ENCODE peak calls at places on chromosomes 5 and 9, in eight cellular contexts. A is mesothelial cell of epicardium; Z is stimulated activated CD4-positive, alpha-beta T cell treated with anti-CD3 and anti-CD28 coated beads, Interleukin-12 subunit alpha, Interleukin-12 subunit beta, amount 100 ng/mL, for 48 hours; U is astrocyte; H is GM06990; G is effector CD4-positive, alpha-beta T cell; F is left cardiac atrium; T is activated CD4-positive, alpha-beta T cell treated with anti-CD3 and anti-CD28 coated beads, Interleukin-2, amount 10 ng/mL, durations not matched to agents 7 days and 5 days. K is an unnamed sample.

GRCh38 chr9:61671276-61671973 is 481.6 kb downstream of the SPATA31A7 start:
- DNase-seq in Z (no peak), H (no peak), G (no peak), A (no peak), U (no peak), F (no peak), T (no peak), K (no peak)

GRCh38 chr9:37187269-37187668 is 66.9 kb downstream of the ZCCHC7 start:
- DNase-seq in T (no peak), Z (no peak), G (no peak), F (no peak), H (peak), U (no peak), A (no peak), K (no peak)

GRCh38 chr9:135299651-135300345 is 179.8 kb upstream of the PPP1R26 start:
- DNase-seq in G (no peak), Z (no peak), F (no peak), T (no peak), H (no peak), A (peak), U (no peak), K (no peak)

GRCh38 chr9:14412778-14413177 is 98.8 kb upstream of the NFIB start:
- DNase-seq in T (no peak), H (no peak), Z (no peak), U (no peak), F (no peak), G (no peak), A (no peak), K (peak)

GRCh38 chr5:19902316-19902934 is 85.6 kb downstream of the CDH18 start:
- DNase-seq in A (no peak), T (no peak), F (no peak), U (no peak), G (no peak), H (no peak), Z (no peak), K (no peak)

GRCh38 chr9:19231126-19232035 is 888 bp downstream of the DENND4C start:
- DNase-seq in H (no peak), U (peak), A (no peak), F (no peak), T (peak), Z (peak), G (peak), K (no peak)

GRCh38 chr5:35046754-35047153 is 995 bp downstream of the AGXT2 start:
- DNase-seq in Z (no peak), A (no peak), G (no peak), T (no peak), F (no peak), U (peak), H (no peak), K (no peak)

GRCh38 chr9:93097496-93098205 is 1.6 kb downstream of the CARD19 start:
- DNase-seq in H (no peak), G (no peak), Z (no peak), U (no peak), F (no peak), A (no peak), T (no peak), K (no peak)